ENCODE peak calls at places on chromosomes 4 and X, in five cellular contexts. A is psoas muscle, J is NT2/D1, Z is SJSA1, G is neural progenitor cell. V is an unnamed sample. For H3K4me1, the result is how much of the 10 kb centered on the place peaks cover.

GRCh38 chrX:46653482-46653881 is 79.9 kb downstream of the CHST7 start:
- DNase-seq in A (no peak), J (no peak), Z (no peak), G (peak), V (peak)

GRCh38 chr4:37455301-37456062 is 210.9 kb downstream of the NWD2 start:
- DNase-seq in A (no peak), J (no peak), Z (no peak), G (no peak), V (no peak)

GRCh38 chr4:3416270-3416669 is 25.5 kb upstream of the HGFAC start:
- DNase-seq in A (no peak), J (no peak), Z (no peak), G (no peak), V (no peak)

GRCh38 chr4:184168406-184169019 is 49.2 kb downstream of the ENPP6 start:
- DNase-seq in A (peak), J (no peak), Z (peak), G (peak), V (peak)

GRCh38 chr4:10584042-10584441 is 100.5 kb downstream of the CLNK start:
- DNase-seq in A (no peak), J (no peak), Z (peak), G (no peak), V (no peak)

GRCh38 chr4:17814140-17814539 is 3.4 kb downstream of the NCAPG start:
- DNase-seq in A (no peak), J (no peak), Z (no peak), G (no peak), V (no peak)

GRCh38 chr4:70705856-70706461 is 15.8 kb upstream of the RUFY3 start:
- DNase-seq in A (no peak), J (no peak), Z (no peak), G (no peak), V (no peak)

GRCh38 chrX:48505481-48505880 is 3.3 kb upstream of the PORCN start:
- DNase-seq in A (no peak), J (no peak), Z (no peak), G (no peak), V (no peak)

GRCh38 chr4:186719925-186720694 is 3.5 kb downstream of the FAT1 start:
- DNase-seq in A (no peak), J (no peak), Z (no peak), G (peak), V (peak)

GRCh38 chr4:2925496-2925895 is 37.7 kb downstream of the NOP14 start:
- DNase-seq in A (no peak), J (no peak), Z (no peak), G (no peak), V (no peak)

GRCh38 chrX:8748855-8749254 is 16.9 kb upstream of the ANOS1 start:
- DNase-seq in A (no peak), J (no peak), Z (peak), G (peak), V (no peak)

GRCh38 chr4:185209031-185209851 is at the start of gene SNX25:
- DNase-seq in A (peak), J (peak), Z (peak), G (peak), V (peak)

GRCh38 chr4:139523076-139523475 is 32.9 kb downstream of the SETD7 start:
- DNase-seq in A (no peak), J (no peak), Z (no peak), G (no peak), V (no peak)

GRCh38 chr4:125313497-125313896 is 1.3 kb upstream of the FAT4 start:
- DNase-seq in A (no peak), J (peak), Z (peak), G (peak), V (peak)

GRCh38 chr4:122086338-122086737 is 65.8 kb upstream of the BLTP1 start:
- DNase-seq in A (no peak), J (no peak), Z (no peak), G (no peak), V (no peak)

GRCh38 chr4:2413821-2414610 is 4.4 kb downstream of the ZFYVE28 start:
- DNase-seq in A (no peak), J (no peak), Z (no peak), G (peak), V (no peak)

GRCh38 chrX:134632386-134632785 is 25.9 kb downstream of the PLAC1 start:
- DNase-seq in A (no peak), J (no peak), Z (no peak), G (no peak), V (no peak)

GRCh38 chr4:28369504-28369903 is 1508.9 kb downstream of the STIM2 start:
- DNase-seq in A (no peak), J (no peak), Z (no peak), G (no peak), V (no peak)

GRCh38 chrX:107710617-107711391 is 64.8 kb downstream of the TSC22D3 start:
- DNase-seq in A (no peak), J (peak), Z (peak), G (peak), V (peak)

GRCh38 chrX:119502727-119503483 is 34.7 kb downstream of the SLC25A5 start:
- DNase-seq in A (no peak), J (no peak), Z (no peak), G (no peak), V (no peak)

GRCh38 chrX:106246511-106246910 is 78.4 kb downstream of the PWWP3B start:
- DNase-seq in A (no peak), J (no peak), Z (no peak), G (no peak), V (no peak)

GRCh38 chr4:140497776-140498636 is at the start of gene MGAT4D:
- DNase-seq in A (no peak), J (no peak), Z (no peak), G (peak), V (peak)

GRCh38 chr4:115274545-115274944 is 161.1 kb upstream of the NDST4 start:
- DNase-seq in A (no peak), J (no peak), Z (no peak), G (no peak), V (no peak)

GRCh38 chr4:185717018-185717726 is 94.8 kb downstream of the SORBS2 start:
- DNase-seq in A (no peak), J (no peak), Z (no peak), G (no peak), V (no peak)

GRCh38 chrX:3807906-3808305 is 94.5 kb upstream of the PRKX start:
- DNase-seq in A (no peak), J (no peak), Z (no peak), G (no peak), V (no peak)

GRCh38 chr4:143404555-143404954 is 67.9 kb downstream of the GAB1 start:
- DNase-seq in A (no peak), J (no peak), Z (no peak), G (no peak), V (no peak)

GRCh38 chr4:143402776-143403550 is 66.3 kb downstream of the GAB1 start:
- DNase-seq in A (no peak), J (no peak), Z (no peak), G (no peak), V (no peak)

GRCh38 chr4:143405197-143405730 is 68.6 kb downstream of the GAB1 start:
- DNase-seq in A (no peak), J (no peak), Z (no peak), G (no peak), V (no peak)

GRCh38 chr4:143406523-143406922 is 69.8 kb downstream of the GAB1 start:
- DNase-seq in A (peak), J (no peak), Z (no peak), G (no peak), V (peak)

GRCh38 chr4:143403551-143403816 is 66.8 kb downstream of the GAB1 start:
- DNase-seq in A (no peak), J (no peak), Z (no peak), G (no peak), V (no peak)
- H3K4me1 ChIP-seq in A (half or more), J (under half), Z (under half), G (under half), V (under half)

GRCh38 chr4:102623622-102624021 is 122.5 kb downstream of the NFKB1 start:
- DNase-seq in A (no peak), J (no peak), Z (peak), G (peak), V (peak)
- H3K4me1 ChIP-seq in A (under half), J (under half), Z (under half), G (under half), V (under half)

DNA sequence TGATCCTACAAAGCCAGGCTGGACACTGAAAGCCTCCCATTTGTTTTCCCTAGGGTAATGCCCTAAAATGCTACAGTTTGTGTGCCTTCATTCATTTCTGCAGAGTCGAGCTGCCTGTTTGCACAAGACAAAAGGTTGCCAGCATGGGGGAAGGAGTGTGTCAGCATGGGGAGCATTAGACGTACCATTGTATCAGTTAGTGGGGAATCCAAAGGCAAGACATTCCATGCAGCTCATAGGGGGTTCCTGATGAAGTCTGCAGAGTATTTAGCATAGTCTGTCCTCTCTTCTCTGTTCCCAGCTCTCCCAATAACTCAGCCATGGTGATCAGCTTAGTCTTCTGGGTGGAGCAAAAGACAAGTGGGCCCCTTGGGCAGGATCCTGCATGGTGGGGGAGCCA is 276.9 kb upstream of the PCDH7 start:
- DNase-seq in A (no peak), J (peak), Z (no peak), G (peak), V (no peak)
- H3K4me1 ChIP-seq in A (under half), J (under half), Z (under half), G (under half), V (under half)

GRCh38 chr4:118757761-118758213 is 72.6 kb downstream of the METTL14 start:
- DNase-seq in A (no peak), J (no peak), Z (no peak), G (no peak), V (no peak)

GRCh38 chr4:118755438-118756226 is 70.4 kb downstream of the METTL14 start:
- DNase-seq in A (no peak), J (no peak), Z (no peak), G (no peak), V (peak)

GRCh38 chr4:118756429-118756828 is 71.2 kb downstream of the METTL14 start:
- DNase-seq in A (no peak), J (no peak), Z (no peak), G (no peak), V (no peak)

GRCh38 chr4:118758293-118758692 is 73.1 kb downstream of the METTL14 start:
- DNase-seq in A (no peak), J (no peak), Z (no peak), G (no peak), V (no peak)

DNA sequence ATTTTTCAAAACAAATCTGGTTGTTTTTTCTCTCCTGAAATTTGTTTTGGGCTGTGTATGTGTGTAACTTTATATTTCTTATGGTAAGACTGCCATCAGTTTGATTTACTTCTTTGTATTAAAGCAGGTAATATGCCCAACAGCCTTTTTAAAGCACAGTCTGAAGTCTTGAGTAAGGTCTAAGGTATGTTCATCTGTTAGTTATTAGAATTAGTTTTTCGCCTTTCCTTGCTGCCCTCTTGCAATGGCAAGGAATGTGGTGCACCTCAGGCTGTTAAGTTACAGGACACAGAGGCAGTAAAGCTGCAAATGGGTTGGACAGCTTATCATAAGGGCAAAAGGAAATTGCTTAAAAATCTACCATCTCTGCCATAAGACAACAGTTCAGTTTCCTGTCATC is 71.8 kb downstream of the METTL14 start:
- DNase-seq in A (no peak), J (no peak), Z (no peak), G (no peak), V (no peak)
- H3K4me1 ChIP-seq in A (under half), J (under half), Z (under half), G (under half), V (under half)

GRCh38 chrX:136780241-136780640 is 491 bp downstream of the ARHGEF6 start:
- DNase-seq in A (no peak), J (no peak), Z (peak), G (no peak), V (no peak)
- H3K4me1 ChIP-seq in A (under half), J (under half), Z (under half), G (under half), V (under half)

GRCh38 chr4:1409079-1409805 is 3.0 kb upstream of the NKX1-1 start:
- DNase-seq in A (no peak), J (no peak), Z (no peak), G (no peak), V (no peak)

GRCh38 chr4:1406946-1407656 is 859 bp upstream of the NKX1-1 start:
- DNase-seq in A (no peak), J (no peak), Z (no peak), G (no peak), V (no peak)

GRCh38 chr4:1409806-1410425 is 3.7 kb upstream of the NKX1-1 start:
- DNase-seq in A (no peak), J (no peak), Z (no peak), G (no peak), V (no peak)

GRCh38 chr4:1407657-1408333 is 1.6 kb upstream of the NKX1-1 start:
- DNase-seq in A (no peak), J (no peak), Z (no peak), G (no peak), V (no peak)

GRCh38 chr4:1408418-1408817 is 2.2 kb upstream of the NKX1-1 start:
- DNase-seq in A (no peak), J (no peak), Z (no peak), G (no peak), V (peak)
- H3K4me1 ChIP-seq in A (under half), J (under half), Z (under half), G (under half), V (under half)

DNA sequence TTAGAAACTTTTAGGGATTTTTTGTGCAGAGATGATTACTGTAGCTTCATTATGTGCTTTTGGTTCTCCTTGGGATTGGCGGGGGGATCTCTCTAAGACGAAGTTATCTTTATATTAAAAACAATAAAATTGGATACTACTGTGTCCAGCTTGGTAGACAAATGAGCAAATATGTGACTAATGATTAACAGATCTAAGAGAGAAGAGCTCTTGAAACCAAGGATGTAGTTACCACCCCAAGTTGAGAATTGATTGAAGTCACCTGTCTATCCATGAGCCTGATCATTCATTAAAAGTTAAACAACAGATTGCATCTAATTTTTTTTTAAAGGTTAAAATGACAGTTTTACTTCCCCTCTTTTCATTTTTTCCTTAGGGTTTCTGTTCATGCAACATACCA is 8.7 kb downstream of the PAICS start:
- DNase-seq in A (no peak), J (no peak), Z (no peak), G (no peak), V (no peak)
- H3K4me1 ChIP-seq in A (under half), J (under half), Z (under half), G (under half), V (under half)

GRCh38 chrX:2462780-2463179 is 38.0 kb downstream of the DHRSX start:
- DNase-seq in A (no peak), J (no peak), Z (peak), G (peak), V (no peak)

GRCh38 chrX:2464677-2465166 is 36.1 kb downstream of the DHRSX start:
- DNase-seq in A (no peak), J (no peak), Z (no peak), G (peak), V (peak)

GRCh38 chrX:2458309-2458708 is 42.5 kb downstream of the DHRSX start:
- DNase-seq in A (no peak), J (no peak), Z (no peak), G (no peak), V (no peak)

GRCh38 chrX:2463973-2464676 is 36.7 kb downstream of the DHRSX start:
- DNase-seq in A (no peak), J (no peak), Z (no peak), G (peak), V (peak)

GRCh38 chrX:2461711-2462016 is 39.1 kb downstream of the DHRSX start:
- DNase-seq in A (no peak), J (no peak), Z (no peak), G (no peak), V (no peak)
- H3K4me1 ChIP-seq in A (under half), J (under half), Z (under half), G (under half), V (under half)

GRCh38 chr4:153661215-153661822 is 22.8 kb upstream of the TLR2 start:
- DNase-seq in A (no peak), J (no peak), Z (no peak), G (no peak), V (no peak)
- H3K4me1 ChIP-seq in A (under half), J (under half), Z (under half), G (under half), V (under half)